ENCODE peak calls at places on chromosomes 5 and 9, in six cellular contexts. K is cardiac muscle cell, O is choroid plexus epithelial cell, F is GM23338, B is esophagus squamous epithelium, R is breast epithelium. G is an unnamed sample.
A peak's percentile ranks its signal among the peaks of the same experiment; 100 is the strongest.

GRCh38 chr5:1037123-1037670 is 28.6 kb downstream of the NKD2 start:
- DNase-seq in K (no peak), O (no peak), F (no peak), B (no peak), R (no peak), G (no peak)

GRCh38 chr5:51226420-51226735 is 156.9 kb upstream of the ISL1 start:
- DNase-seq in K (no peak), O (no peak), F (peak; percentile 94), B (no peak), R (no peak), G (no peak)

GRCh38 chr9:37339945-37340344 is 82.6 kb upstream of the GRHPR start:
- DNase-seq in K (no peak), O (no peak), F (peak; percentile 28), B (no peak), R (no peak), G (no peak)

GRCh38 chr5:54876561-54876960 is 108.8 kb downstream of the ESM1 start:
- DNase-seq in K (no peak), O (no peak), F (no peak), B (no peak), R (no peak), G (no peak)

GRCh38 chr9:124008855-124009834 is 2.4 kb upstream of the LHX2 start:
- DNase-seq in K (no peak), O (no peak), F (peak; percentile 82), B (no peak), R (no peak), G (no peak)

GRCh38 chr9:33714989-33715388 is 80.4 kb upstream of the PRSS3 start:
- DNase-seq in K (no peak), O (no peak), F (no peak), B (no peak), R (no peak), G (no peak)

GRCh38 chr9:88011005-88011766 is 36.9 kb upstream of the CDK20 start:
- DNase-seq in K (peak; percentile 44), O (peak; percentile 56), F (peak; percentile 52), B (no peak), R (no peak), G (peak; percentile 48)

GRCh38 chr9:89805726-89806125 is 200.9 kb downstream of the GADD45G start:
- DNase-seq in K (no peak), O (no peak), F (no peak), B (no peak), R (no peak), G (no peak)

GRCh38 chr5:21711854-21712752 is 1141.0 kb downstream of the CDH12 start:
- DNase-seq in K (no peak), O (no peak), F (peak; percentile 11), B (no peak), R (no peak), G (no peak)

GRCh38 chr5:109105631-109106267 is 304.0 kb downstream of the PJA2 start:
- DNase-seq in K (peak; percentile 84), O (peak; percentile 81), F (no peak), B (no peak), R (no peak), G (peak; percentile 97)

GRCh38 chr9:89440951-89441654 is 56.8 kb downstream of the SEMA4D start:
- DNase-seq in K (no peak), O (no peak), F (no peak), B (no peak), R (peak; percentile 23), G (no peak)

GRCh38 chr5:40409600-40409999 is 270.1 kb upstream of the PTGER4 start:
- DNase-seq in K (peak; percentile 27), O (no peak), F (no peak), B (no peak), R (no peak), G (no peak)

GRCh38 chr9:38227656-38228055 is 158.6 kb upstream of the SHB start:
- DNase-seq in K (peak; percentile 37), O (peak; percentile 61), F (no peak), B (no peak), R (peak; percentile 22), G (peak; percentile 1)

GRCh38 chr9:100577776-100578448 is at the start of gene CAVIN4:
- DNase-seq in K (peak; percentile 44), O (peak; percentile 48), F (no peak), B (no peak), R (no peak), G (peak; percentile 89)

GRCh38 chr9:131264231-131264630 is 12.1 kb downstream of the FAM78A start:
- DNase-seq in K (no peak), O (no peak), F (no peak), B (no peak), R (no peak), G (no peak)

GRCh38 chr5:133895979-133896378 is 72.4 kb downstream of the C5orf15 start:
- DNase-seq in K (no peak), O (no peak), F (no peak), B (no peak), R (no peak), G (no peak)

GRCh38 chr5:169218176-169218575 is 82.8 kb downstream of the SLIT3 start:
- DNase-seq in K (no peak), O (no peak), F (no peak), B (no peak), R (no peak), G (peak; percentile 37)

GRCh38 chr5:94025788-94026473 is 284.5 kb upstream of the POU5F2 start:
- DNase-seq in K (no peak), O (no peak), F (peak; percentile 29), B (no peak), R (no peak), G (no peak)

GRCh38 chr5:138837160-138837559 is 38.0 kb downstream of the LRRTM2 start:
- DNase-seq in K (no peak), O (no peak), F (peak; percentile 20), B (no peak), R (no peak), G (no peak)

GRCh38 chr5:93967923-93968322 is 226.5 kb upstream of the POU5F2 start:
- DNase-seq in K (no peak), O (peak; percentile 1), F (peak; percentile 15), B (no peak), R (no peak), G (no peak)

GRCh38 chr5:129973716-129974426 is 69.6 kb downstream of the CHSY3 start:
- DNase-seq in K (peak; percentile 61), O (peak; percentile 65), F (no peak), B (no peak), R (no peak), G (peak; percentile 29)

GRCh38 chr9:130041648-130042405 is 1.2 kb downstream of the FNBP1 start:
- DNase-seq in K (peak; percentile 37), O (no peak), F (peak; percentile 45), B (no peak), R (no peak), G (peak; percentile 42)
- H3K4me3 ChIP-seq in K (peak overlapping the region; percentile 85), O (peak overlapping the region; percentile 71), F (peak overlapping the region; percentile 95), B (peak overlapping the region; percentile 100), R (peak overlapping the region; percentile 87), G (peak overlapping the region; percentile 92)

GRCh38 chr9:4237748-4238511 is 61.9 kb downstream of the GLIS3 start:
- DNase-seq in K (no peak), O (peak; percentile 42), F (peak; percentile 57), B (no peak), R (no peak), G (peak; percentile 33)
- H3K4me3 ChIP-seq in K (no peak overlapping the region), O (peak overlapping the region; percentile 12), F (no peak overlapping the region), B (no peak overlapping the region), R (no peak overlapping the region), G (no peak overlapping the region)

GRCh38 chr9:23825143-23825531 is 903 bp downstream of the ELAVL2 start:
- DNase-seq in K (no peak), O (no peak), F (peak; percentile 64), B (no peak), R (no peak), G (no peak)
- H3K4me3 ChIP-seq in K (peak overlapping the region; percentile 51), O (no peak overlapping the region), F (peak overlapping the region; percentile 78), B (peak overlapping the region; percentile 23), R (peak overlapping the region; percentile 67), G (peak overlapping the region; percentile 65)

GRCh38 chr5:177232761-177233160 is 70.8 kb downstream of the RAB24 start:
- DNase-seq in K (peak; percentile 18), O (peak; percentile 49), F (no peak), B (no peak), R (no peak), G (peak; percentile 15)
- H3K4me3 ChIP-seq in K (no peak overlapping the region), O (no peak overlapping the region), F (no peak overlapping the region), B (no peak overlapping the region), R (no peak overlapping the region), G (no peak overlapping the region)

DNA sequence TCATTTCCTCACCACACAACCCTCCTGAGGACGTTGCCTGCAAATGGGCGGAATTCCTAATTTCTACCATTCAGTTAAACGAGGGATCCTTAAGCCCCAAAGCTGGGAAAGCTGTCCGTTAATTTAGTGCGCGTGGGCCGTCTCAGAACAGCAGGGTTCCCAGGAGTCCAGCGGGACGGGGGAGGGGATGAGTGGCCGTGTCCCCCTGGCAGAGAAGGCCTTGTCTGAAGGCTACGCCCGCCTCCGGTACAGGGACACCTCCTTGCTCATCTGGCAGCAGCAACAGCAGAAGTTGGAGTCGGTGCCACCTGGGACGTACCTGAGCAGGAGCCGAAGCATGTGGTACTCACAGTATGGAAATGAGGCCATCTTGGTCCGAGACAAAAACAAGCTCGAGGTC is 1.3 kb downstream of the BRD3OS start:
- DNase-seq in K (no peak), O (no peak), F (no peak), B (no peak), R (peak; percentile 38), G (no peak)
- H3K4me3 ChIP-seq in K (no peak overlapping the region), O (no peak overlapping the region), F (peak overlapping the region; percentile 80), B (no peak overlapping the region), R (no peak overlapping the region), G (peak overlapping the region; percentile 91)

G was measured in fibroblast of the aortic adventitia.